ENCODE peak calls at places on chromosomes 16 and 17, in ten cellular contexts. E is amniotic epithelial cell; D is T-helper 1 cell; U is stomach; Q is foreskin melanocyte; K is activated naive CD8-positive, alpha-beta T cell treated with anti-CD3 and anti-CD28 coated beads, Interleukin-2, amount 50 U/mL, for 24 hours; M is testis; T is effector CD4-positive, alpha-beta T cell; A is adipocyte; I is activated T-cell treated with anti-CD3 and anti-CD28 coated beads, Interleukin-2, amount 50 U/mL, for 4 hours. O is an unnamed sample.

GRCh38 chr17:81959362-81960129 is 1.4 kb downstream of the NOTUM start:
- DNase-seq in A (peak; percentile 87), I (peak; percentile 84), D (peak; percentile 86), E (no peak), M (peak; percentile 63), Q (peak; percentile 18), U (peak; percentile 84), T (peak; percentile 82), K (peak; percentile 85), O (peak; percentile 60)

GRCh38 chr17:12055889-12056288 is 35.2 kb downstream of the MAP2K4 start:
- DNase-seq in A (no peak), M (no peak), Q (no peak), E (no peak), U (no peak), T (no peak), K (no peak), I (no peak), D (no peak), O (no peak)

GRCh38 chr17:79607941-79608728 is 2.7 kb downstream of the RBFOX3 start:
- DNase-seq in D (no peak), A (peak; percentile 28), K (peak; percentile 22), U (no peak), T (no peak), I (no peak), Q (no peak), E (no peak), M (peak; percentile 29), O (no peak)

GRCh38 chr17:8922451-8922850 is 43.1 kb downstream of the PIK3R5 start:
- DNase-seq in D (no peak), A (peak; percentile 86), K (no peak), I (no peak), M (no peak), Q (no peak), U (no peak), E (peak; percentile 89), T (no peak), O (no peak)

GRCh38 chr16:4783951-4784336 is 4.2 kb downstream of the SEPTIN12 start:
- DNase-seq in K (no peak), M (no peak), Q (no peak), D (no peak), I (no peak), T (no peak), E (no peak), A (no peak), U (no peak), O (no peak)

GRCh38 chr17:55063857-55064485 is 95.4 kb downstream of the STXBP4 start:
- DNase-seq in K (no peak), E (no peak), M (no peak), Q (no peak), U (no peak), T (no peak), I (no peak), D (no peak), A (no peak), O (peak; percentile 11)

GRCh38 chr17:19339341-19339815 is 23.1 kb downstream of the B9D1 start:
- DNase-seq in M (no peak), K (no peak), I (no peak), T (no peak), U (peak; percentile 2), Q (no peak), D (no peak), A (peak; percentile 31), E (no peak), O (no peak)

GRCh38 chr16:56860226-56861020 is 4.6 kb upstream of the SLC12A3 start:
- DNase-seq in D (no peak), T (no peak), U (no peak), I (no peak), M (no peak), E (peak; percentile 18), K (peak; percentile 71), A (peak; percentile 51), Q (no peak), O (peak; percentile 19)

GRCh38 chr17:49450735-49451134 is 36.1 kb upstream of the PHB1 start:
- DNase-seq in Q (peak; percentile 24), D (no peak), K (no peak), E (no peak), A (peak; percentile 38), T (no peak), M (no peak), U (no peak), I (no peak), O (no peak)

GRCh38 chr16:4686497-4687210 is 6.7 kb upstream of the NUDT16L1 start:
- DNase-seq in U (no peak), E (no peak), I (no peak), Q (no peak), M (no peak), T (no peak), D (no peak), K (no peak), A (no peak), O (no peak)

GRCh38 chr17:2064980-2065785 is 10.3 kb downstream of the HIC1 start:
- DNase-seq in M (no peak), K (peak; percentile 76), Q (no peak), T (no peak), U (no peak), I (no peak), A (peak; percentile 48), D (no peak), E (peak; percentile 77), O (no peak)

GRCh38 chr16:89988951-89989350 is 30.3 kb downstream of the DBNDD1 start:
- DNase-seq in K (no peak), M (no peak), T (no peak), D (no peak), U (no peak), A (no peak), Q (no peak), E (no peak), I (no peak), O (no peak)

GRCh38 chr17:7857724-7858486 is at the start of gene CYB5D1:
- DNase-seq in T (peak; percentile 86), K (peak; percentile 87), D (peak; percentile 76), E (peak; percentile 89), M (peak; percentile 97), Q (no peak), I (peak; percentile 83), A (peak; percentile 97), U (peak; percentile 92), O (peak; percentile 95)

GRCh38 chr16:72927199-72928088 is 120.5 kb downstream of the ZFHX3 start:
- DNase-seq in E (peak; percentile 98), K (no peak), U (no peak), D (no peak), I (no peak), M (no peak), A (peak; percentile 53), Q (peak; percentile 93), T (no peak), O (no peak)

GRCh38 chr16:70691223-70692129 is 5.6 kb upstream of the MTSS2 start:
- DNase-seq in Q (peak; percentile 95), U (peak; percentile 52), M (no peak), T (no peak), I (no peak), K (no peak), E (peak; percentile 97), D (no peak), A (peak; percentile 100), O (no peak)

GRCh38 chr17:43530303-43531081 is 15.6 kb downstream of the ETV4 start:
- DNase-seq in U (peak; percentile 41), K (no peak), T (no peak), D (no peak), Q (peak; percentile 64), M (peak; percentile 88), E (peak; percentile 93), A (peak; percentile 82), I (no peak), O (no peak)

GRCh38 chr16:81740163-81740562 is 38.9 kb upstream of the PLCG2 start:
- DNase-seq in D (no peak), A (no peak), U (no peak), I (no peak), E (peak; percentile 19), T (no peak), Q (no peak), K (no peak), M (no peak), O (no peak)

GRCh38 chr16:375927-376816 is 5.6 kb downstream of the PGAP6 start:
- DNase-seq in U (no peak), D (no peak), E (no peak), T (no peak), Q (no peak), A (no peak), I (no peak), M (no peak), K (no peak), O (no peak)

GRCh38 chr17:7835818-7836595 is 2.0 kb downstream of the KDM6B start:
- DNase-seq in T (peak; percentile 57), M (no peak), Q (peak; percentile 55), A (peak; percentile 87), D (peak; percentile 66), U (peak; percentile 74), K (no peak), E (peak; percentile 64), I (peak; percentile 46), O (peak; percentile 88)

O was measured in small intestine.